ENCODE peak calls at places on chromosomes 5 and 9, in six cellular contexts. Q is NCI-H1092, V is HL-60, X is HTR-8/SVneo, W is foreskin fibroblast, D is NCI-H2171. K is an unnamed sample.

GRCh38 chr5:150458819-150459557 is 9.4 kb upstream of the RPS14 start:
- DNase-seq in W (peak), V (no peak), X (peak), D (peak), Q (peak), K (peak)

GRCh38 chr9:136964171-136964689 is 12.2 kb downstream of the LCN12 start:
- DNase-seq in Q (no peak), D (no peak), W (no peak), V (no peak), X (no peak), K (no peak)

GRCh38 chr5:159263569-159263905 is 447 bp downstream of the UBLCP1 start:
- DNase-seq in W (no peak), X (no peak), Q (no peak), V (no peak), D (no peak), K (no peak)

GRCh38 chr5:52077941-52078825 is 694.9 kb downstream of the ISL1 start:
- DNase-seq in X (no peak), W (no peak), V (no peak), D (no peak), Q (no peak), K (no peak)

GRCh38 chr9:106798021-106798799 is 64.8 kb upstream of the ZNF462 start:
- DNase-seq in D (no peak), Q (no peak), X (no peak), W (peak), V (no peak), K (no peak)

GRCh38 chr9:113281356-113281755 is 5.9 kb downstream of the PRPF4 start:
- DNase-seq in X (no peak), Q (no peak), D (no peak), V (no peak), W (no peak), K (no peak)

GRCh38 chr9:97572196-97572891 is 60.8 kb downstream of the TSTD2 start:
- DNase-seq in Q (no peak), W (no peak), D (no peak), X (no peak), V (no peak), K (no peak)

GRCh38 chr5:134566181-134566740 is 40.8 kb downstream of the JADE2 start:
- DNase-seq in V (no peak), Q (no peak), X (no peak), D (no peak), W (no peak), K (no peak)

GRCh38 chr5:72223371-72223770 is 96.7 kb downstream of the MRPS27 start:
- DNase-seq in W (no peak), X (no peak), D (no peak), Q (no peak), V (no peak), K (no peak)

GRCh38 chr9:131976157-131976740 is 103.4 kb downstream of the MED27 start:
- DNase-seq in W (no peak), X (no peak), Q (no peak), V (no peak), D (no peak), K (no peak)

GRCh38 chr5:117829646-117830045 is 1158.7 kb downstream of the DTWD2 start:
- DNase-seq in W (no peak), X (no peak), Q (no peak), V (no peak), D (no peak), K (no peak)

GRCh38 chr9:89941875-89942274 is 337.1 kb downstream of the GADD45G start:
- DNase-seq in W (peak), D (peak), Q (no peak), V (no peak), X (peak), K (no peak)

GRCh38 chr9:5510991-5511390 is 660 bp downstream of the PDCD1LG2 start:
- DNase-seq in X (no peak), V (no peak), W (peak), D (peak), Q (no peak), K (no peak)

GRCh38 chr5:93596676-93597441 is 13.8 kb downstream of the NR2F1 start:
- DNase-seq in W (no peak), Q (no peak), X (no peak), D (no peak), V (no peak), K (no peak)

GRCh38 chr9:109507421-109507838 is 9.3 kb upstream of the PTPN3 start:
- DNase-seq in D (no peak), V (no peak), Q (no peak), W (peak), X (no peak), K (peak)

GRCh38 chr5:150036513-150036912 is 36.0 kb downstream of the HMGXB3 start:
- DNase-seq in Q (no peak), V (no peak), X (peak), W (peak), D (no peak), K (no peak)

GRCh38 chr9:92850898-92851297 is 26.9 kb downstream of the ZNF484 start:
- DNase-seq in D (no peak), Q (no peak), V (no peak), X (no peak), W (no peak), K (no peak)

GRCh38 chr9:114314881-114315722 is 7.8 kb upstream of the ORM1 start:
- DNase-seq in D (no peak), Q (no peak), V (no peak), W (peak), X (no peak), K (no peak)

GRCh38 chr9:33202552-33203300 is 35.6 kb upstream of the B4GALT1 start:
- DNase-seq in W (peak), X (no peak), D (no peak), Q (no peak), V (peak), K (no peak)